ENCODE peak calls at places on chromosomes 2 and 18, in six cellular contexts. Z is breast epithelium; L is kidney; O is psoas muscle; M is CD8-positive, alpha-beta T cell; Q is HCT116. R is an unnamed sample. For H3K4me1, the result is how much of the 10 kb centered on the place peaks cover.

GRCh38 chr2:175187378-175187777 is 5.9 kb upstream of the ATP5MC3 start:
- DNase-seq in O (no peak), L (no peak), Z (no peak), M (no peak), Q (no peak), R (no peak)

GRCh38 chr2:216082805-216083204 is 1.1 kb downstream of the TMEM169 start:
- DNase-seq in M (no peak), L (no peak), Q (no peak), Z (no peak), O (no peak), R (no peak)

GRCh38 chr2:32627441-32627900 is 379 bp upstream of the TTC27 start:
- DNase-seq in O (peak), M (no peak), L (peak), Q (no peak), Z (peak), R (peak)

GRCh38 chr2:64992218-64992617 is 3.0 kb downstream of the SLC1A4 start:
- DNase-seq in Z (no peak), Q (no peak), O (no peak), M (no peak), L (no peak), R (no peak)

GRCh38 chr18:59423251-59423650 is 64.2 kb upstream of the LMAN1 start:
- DNase-seq in Q (no peak), L (no peak), Z (no peak), M (no peak), O (no peak), R (no peak)

GRCh38 chr18:57629399-57629798 is 7.8 kb upstream of the NARS1 start:
- DNase-seq in O (no peak), Z (no peak), M (no peak), L (no peak), Q (no peak), R (no peak)

GRCh38 chr2:67256892-67257291 is 140.2 kb upstream of the ETAA1 start:
- DNase-seq in O (no peak), L (no peak), Q (no peak), Z (no peak), M (no peak), R (peak)

GRCh38 chr18:55859116-55859515 is 271.1 kb upstream of the TCF4 start:
- DNase-seq in L (no peak), Q (no peak), O (no peak), M (no peak), Z (no peak), R (no peak)

GRCh38 chr2:229300814-229301213 is 29.7 kb upstream of the PID1 start:
- DNase-seq in O (no peak), Q (no peak), M (no peak), L (no peak), Z (no peak), R (no peak)

GRCh38 chr2:74019516-74019915 is 34.8 kb downstream of the TET3 start:
- DNase-seq in L (no peak), Q (no peak), O (no peak), Z (no peak), M (no peak), R (no peak)

GRCh38 chr2:221478106-221478863 is 93.8 kb downstream of the EPHA4 start:
- DNase-seq in M (no peak), Q (no peak), L (no peak), Z (no peak), O (no peak), R (no peak)

GRCh38 chr2:199085201-199085750 is 372.5 kb downstream of the SATB2 start:
- DNase-seq in M (no peak), L (no peak), O (no peak), Z (no peak), Q (no peak), R (no peak)

GRCh38 chr18:22667616-22668422 is 250.1 kb upstream of the CTAGE1 start:
- DNase-seq in M (no peak), O (no peak), Z (no peak), L (no peak), Q (peak), R (peak)

GRCh38 chr2:217903859-217904613 is 98.8 kb downstream of the TNS1 start:
- DNase-seq in L (peak), Q (no peak), O (peak), Z (peak), M (no peak), R (no peak)

GRCh38 chr2:68302281-68302680 is 17.5 kb downstream of the CNRIP1 start:
- DNase-seq in L (no peak), O (no peak), Q (no peak), M (no peak), Z (no peak), R (no peak)

GRCh38 chr2:241295326-241296095 is 20.0 kb downstream of the HDLBP start:
- DNase-seq in Q (no peak), L (no peak), M (no peak), O (no peak), Z (no peak), R (no peak)

GRCh38 chr2:191170301-191170636 is 19.5 kb upstream of the STAT4 start:
- DNase-seq in Q (no peak), M (no peak), L (no peak), O (no peak), Z (no peak), R (no peak)

GRCh38 chr18:77422974-77423373 is 173.3 kb downstream of the GALR1 start:
- DNase-seq in Q (no peak), L (no peak), M (no peak), O (no peak), Z (no peak), R (no peak)

GRCh38 chr2:104840916-104841315 is 13.0 kb upstream of the POU3F3 start:
- DNase-seq in Z (no peak), Q (no peak), L (no peak), M (no peak), O (no peak), R (no peak)

GRCh38 chr2:104840151-104840550 is 13.8 kb upstream of the POU3F3 start:
- DNase-seq in M (no peak), L (no peak), Q (no peak), O (no peak), Z (no peak), R (no peak)

GRCh38 chr2:104845552-104845931 is 8.4 kb upstream of the POU3F3 start:
- DNase-seq in Q (no peak), Z (no peak), L (no peak), O (no peak), M (no peak), R (no peak)

GRCh38 chr2:104844813-104845551 is 8.9 kb upstream of the POU3F3 start:
- DNase-seq in Q (no peak), O (no peak), Z (no peak), L (peak), M (no peak), R (no peak)

DNA sequence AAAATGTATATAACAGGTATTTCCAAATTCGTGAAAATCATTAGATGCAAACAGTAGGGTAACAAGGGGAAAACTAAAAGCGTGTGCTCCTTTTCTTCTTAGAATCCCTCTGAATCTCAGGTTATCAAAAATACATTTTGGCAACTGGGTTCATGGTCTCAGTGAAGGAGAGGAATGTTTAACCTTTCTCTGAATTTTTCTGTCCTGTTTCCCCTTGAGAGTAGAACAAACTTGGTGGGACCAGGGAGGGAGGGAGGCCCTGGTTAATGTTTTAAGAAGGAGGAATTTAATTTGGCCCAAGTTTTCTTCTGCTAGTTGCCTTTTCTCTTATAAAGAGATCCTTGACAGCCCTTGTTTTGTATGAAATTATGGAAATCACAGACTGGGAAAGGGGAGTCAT is 12.2 kb upstream of the POU3F3 start:
- DNase-seq in M (no peak), Z (no peak), Q (no peak), O (no peak), L (no peak), R (no peak)
- H3K27ac ChIP-seq in M (no peak), Z (no peak), Q (no peak), O (no peak), L (peak), R (no peak)

GRCh38 chr2:11248-11941 is 34.9 kb downstream of the FAM110C start:
- DNase-seq in L (peak), Z (peak), O (peak), Q (peak), M (peak), R (no peak)
- TF ChIP-seq CTCF in L (peak), Z (peak), O (peak), Q (peak), M (peak), R (peak)

GRCh38 chr2:43077876-43078275 is 148.5 kb downstream of the ZFP36L2 start:
- DNase-seq in O (no peak), L (no peak), Q (no peak), M (no peak), Z (no peak), R (no peak)

GRCh38 chr2:43074592-43075053 is 151.8 kb downstream of the ZFP36L2 start:
- DNase-seq in Q (no peak), O (no peak), Z (no peak), M (no peak), L (peak), R (no peak)

GRCh38 chr2:43076676-43077075 is 149.7 kb downstream of the ZFP36L2 start:
- DNase-seq in Z (no peak), O (no peak), L (no peak), Q (no peak), M (no peak), R (no peak)

GRCh38 chr2:43075054-43075593 is 151.3 kb downstream of the ZFP36L2 start:
- DNase-seq in L (peak), Q (no peak), O (peak), M (no peak), Z (peak), R (peak)

GRCh38 chr2:43075906-43076585 is 150.4 kb downstream of the ZFP36L2 start:
- DNase-seq in Q (no peak), L (peak), M (no peak), Z (no peak), O (peak), R (no peak)
- H3K4me1 ChIP-seq in Q (under half), L (under half), M (under half), Z (under half), O (under half), R (under half)

DNA sequence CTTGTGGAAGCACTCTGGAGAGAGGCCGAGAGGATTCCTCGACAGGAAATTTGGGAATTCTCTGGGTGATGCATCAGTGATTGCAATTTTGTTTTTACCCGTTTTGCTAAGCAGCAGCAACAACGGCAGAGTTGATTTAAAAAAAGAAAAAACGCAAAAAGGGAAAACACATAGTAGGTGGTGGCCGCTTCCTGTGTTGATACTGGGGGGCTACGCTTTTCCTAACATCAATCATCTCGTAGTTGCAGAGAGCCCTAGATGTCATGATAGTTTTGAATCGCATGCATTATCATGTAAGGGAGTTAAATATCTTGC is 271 bp upstream of the RBM43 start:
- DNase-seq in L (no peak), O (no peak), Q (no peak), Z (no peak), M (no peak), R (no peak)
- H3K27ac ChIP-seq in L (peak), O (peak), Q (peak), Z (peak), M (peak), R (peak)

DNA sequence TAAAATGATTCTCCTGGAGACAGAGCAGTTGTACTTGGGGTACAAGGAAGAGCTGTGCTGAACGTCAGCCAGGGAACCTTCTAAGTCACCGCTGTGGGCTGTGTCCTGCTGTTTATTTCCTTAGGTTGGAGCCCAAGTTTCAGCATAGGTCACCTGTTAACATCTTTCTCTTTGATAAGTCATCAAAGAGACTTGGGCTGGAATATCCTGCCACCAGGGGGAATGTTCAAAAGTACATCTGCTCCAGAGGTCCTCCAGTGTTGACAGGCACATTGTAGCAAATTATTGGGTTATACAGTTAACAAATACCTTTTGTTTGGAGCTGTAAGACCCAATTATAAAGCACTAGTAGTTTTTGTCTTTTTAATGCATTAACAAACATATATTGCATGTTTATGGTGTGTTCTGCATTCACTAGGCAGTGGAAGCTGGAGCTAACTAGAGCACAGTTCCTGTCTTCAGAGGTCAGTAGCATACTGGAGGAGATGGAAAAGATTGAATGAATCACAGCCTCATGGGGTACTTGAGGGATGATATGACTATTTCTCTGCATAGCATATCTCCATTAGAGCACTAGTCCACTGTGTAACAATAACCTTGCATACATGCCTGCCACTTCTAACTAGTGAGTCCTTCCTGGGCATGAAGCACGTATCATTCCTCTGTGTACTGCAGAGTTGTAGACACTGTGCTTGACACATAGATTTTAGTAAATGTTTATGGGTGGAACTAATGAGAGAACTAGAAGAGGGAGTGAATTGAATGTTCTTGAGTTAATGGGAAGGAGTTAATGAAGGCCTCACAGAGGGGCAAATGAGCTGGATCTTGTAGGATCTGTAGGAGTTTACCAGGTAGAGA is 182.1 kb downstream of the AGAP1 start:
- DNase-seq in L (no peak), M (no peak), O (no peak), Q (no peak), Z (no peak), R (no peak)
- TF ChIP-seq CTCF in L (no peak), M (no peak), O (no peak), Q (peak), Z (no peak), R (peak)

DNA sequence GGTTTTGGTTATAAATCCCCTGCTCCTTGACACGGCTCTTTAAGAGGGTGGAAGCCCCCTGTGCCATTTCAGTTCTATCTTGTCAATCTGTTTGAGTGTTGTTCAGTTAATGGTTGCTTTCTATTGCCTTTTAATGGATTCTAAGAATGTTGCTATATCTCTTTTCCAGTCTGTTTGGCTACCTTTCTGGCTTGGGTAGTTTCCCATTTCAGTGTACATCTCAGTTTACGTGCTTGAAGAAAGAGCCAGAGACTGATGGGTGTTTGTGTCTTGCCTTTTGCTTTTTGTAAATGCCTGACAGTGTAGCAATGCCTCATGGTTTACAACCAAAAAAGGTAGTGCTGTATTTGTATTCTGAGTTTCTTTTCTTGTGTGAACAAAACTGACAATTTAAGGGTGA is 45.3 kb downstream of the SPATS2L start:
- DNase-seq in M (no peak), Z (no peak), O (no peak), L (no peak), Q (no peak), R (no peak)
- H3K4me1 ChIP-seq in M (under half), Z (under half), O (under half), L (under half), Q (under half), R (under half)

GRCh38 chr2:100832885-100833284 is 12.9 kb downstream of the NPAS2 start:
- DNase-seq in Q (no peak), L (no peak), M (no peak), O (no peak), Z (no peak), R (no peak)
- H3K27ac ChIP-seq in Q (no peak), L (no peak), M (no peak), O (peak), Z (no peak), R (no peak)

GRCh38 chr2:104077573-104077972 is 776.3 kb upstream of the POU3F3 start:
- DNase-seq in O (no peak), Q (no peak), M (no peak), L (no peak), Z (no peak), R (no peak)

DNA sequence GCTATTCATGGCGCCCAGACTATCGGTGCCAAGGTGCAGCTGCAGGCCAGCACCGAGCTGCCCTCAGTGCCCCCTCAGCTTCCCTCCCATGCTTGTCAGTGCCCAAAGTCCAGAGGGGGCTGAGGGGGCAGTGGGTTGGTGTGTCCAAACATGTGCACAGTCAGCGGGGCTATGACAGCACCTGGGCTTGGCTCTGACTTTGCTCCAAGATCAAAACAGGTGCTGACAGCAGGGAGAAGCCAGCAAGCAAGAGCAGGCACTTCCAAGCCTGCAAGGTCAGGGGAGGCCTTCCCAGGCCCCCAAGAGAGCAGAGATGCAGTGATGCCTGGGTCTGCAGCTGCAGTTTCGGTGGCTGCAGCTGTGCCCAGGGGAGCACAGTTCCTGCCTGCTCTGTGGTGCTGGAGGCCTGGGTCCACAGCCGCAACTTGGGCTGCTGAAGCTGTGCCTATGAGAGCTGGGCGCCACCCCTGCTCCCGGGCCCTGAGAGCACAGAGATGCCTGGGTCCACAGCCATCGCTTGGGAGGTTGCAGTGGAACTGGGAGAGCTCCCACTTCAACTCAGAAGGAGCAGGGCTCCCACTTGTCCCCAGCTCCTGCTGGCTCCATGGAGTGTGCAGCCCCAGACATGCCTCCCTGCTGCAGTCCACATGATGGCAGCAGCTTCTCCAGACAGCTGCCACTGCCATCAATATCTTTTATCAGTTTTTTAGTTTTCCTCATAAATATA is 775.3 kb upstream of the POU3F3 start:
- DNase-seq in M (no peak), Q (no peak), L (no peak), Z (no peak), O (no peak), R (no peak)
- TF ChIP-seq CTCF in M (no peak), Q (no peak), L (no peak), Z (no peak), O (no peak), R (no peak)

GRCh38 chr2:239539083-239539775 is 138.4 kb upstream of the HDAC4 start:
- DNase-seq in M (no peak), Z (no peak), L (no peak), O (no peak), Q (no peak), R (no peak)
- H3K4me1 ChIP-seq in M (under half), Z (under half), L (under half), O (under half), Q (under half), R (under half)